ENCODE peak calls at places on chromosome 14, in four cellular contexts. J is HL-60, N is cardiac muscle cell, I is kidney glomerular epithelial cell. M is an unnamed sample.

GRCh38 chr14:50123062-50123461 is 6.7 kb upstream of the VCPKMT start:
- DNase-seq in I (no peak), J (no peak), N (no peak), M (no peak)

GRCh38 chr14:85191986-85192385 is 338.0 kb upstream of the FLRT2 start:
- DNase-seq in N (no peak), J (no peak), I (no peak), M (no peak)

GRCh38 chr14:93090826-93091583 is 24.7 kb downstream of the ITPK1 start:
- DNase-seq in I (no peak), J (no peak), N (no peak), M (no peak)

GRCh38 chr14:65222434-65222833 is 120.1 kb upstream of the MAX start:
- DNase-seq in J (peak; percentile 14), I (peak; percentile 47), N (peak; percentile 58), M (peak; percentile 57)

GRCh38 chr14:97177016-97177415 is 379.8 kb downstream of the VRK1 start:
- DNase-seq in N (peak; percentile 4), I (no peak), J (peak; percentile 15), M (no peak)

GRCh38 chr14:91108941-91109611 is 4.8 kb upstream of the DGLUCY start:
- DNase-seq in N (no peak), I (peak; percentile 7), J (peak; percentile 23), M (no peak)

GRCh38 chr14:76997257-76997970 is 31.1 kb downstream of the IRF2BPL start:
- DNase-seq in J (no peak), N (no peak), I (peak; percentile 28), M (no peak)

GRCh38 chr14:85402546-85403162 is 127.3 kb upstream of the FLRT2 start:
- DNase-seq in J (no peak), N (no peak), I (peak; percentile 54), M (no peak)

GRCh38 chr14:27485193-27485592 is 887.4 kb upstream of the NOVA1 start:
- DNase-seq in I (no peak), N (no peak), J (no peak), M (no peak)

GRCh38 chr14:77458249-77458950 is 507 bp downstream of the AHSA1 start:
- DNase-seq in J (peak; percentile 19), N (peak; percentile 52), I (no peak), M (no peak)

GRCh38 chr14:29637406-29637805 is 290.2 kb downstream of the PRKD1 start:
- DNase-seq in N (no peak), I (peak; percentile 58), J (no peak), M (peak; percentile 53)

GRCh38 chr14:51846631-51847488 is 13.6 kb upstream of the GNG2 start:
- DNase-seq in N (no peak), J (peak; percentile 98), I (peak; percentile 14), M (no peak)

GRCh38 chr14:67442139-67442906 is 30.4 kb upstream of the PLEK2 start:
- DNase-seq in J (no peak), N (no peak), I (no peak), M (no peak)